ENCODE peak calls at places on chromosomes 6 and 20, in seven cellular contexts. One of them, this sample, is unnamed.

GRCh38 chr6:40484066-40484465 is 103.1 kb downstream of the LRFN2 start:
- DNase-seq in fibroblast of the aortic adventitia: no peak
- DNase-seq in HCT116: no peak
- DNase-seq in GM13976: no peak
- DNase-seq in thyroid gland: no peak
- DNase-seq in CD4-positive, alpha-beta T cell: no peak
- DNase-seq in endothelial cell: no peak
- DNase-seq in this sample: no peak

GRCh38 chr20:10349118-10349517 is 84.9 kb downstream of the MKKS start:
- DNase-seq in fibroblast of the aortic adventitia: no peak
- DNase-seq in HCT116: no peak
- DNase-seq in GM13976: no peak
- DNase-seq in thyroid gland: no peak
- DNase-seq in CD4-positive, alpha-beta T cell: no peak
- DNase-seq in endothelial cell: no peak
- DNase-seq in this sample: no peak

GRCh38 chr6:168189679-168190405 is 110.8 kb upstream of the FRMD1 start:
- DNase-seq in fibroblast of the aortic adventitia: no peak
- DNase-seq in HCT116: no peak
- DNase-seq in GM13976: no peak
- DNase-seq in thyroid gland: no peak
- DNase-seq in CD4-positive, alpha-beta T cell: peak
- DNase-seq in endothelial cell: no peak
- DNase-seq in this sample: no peak

GRCh38 chr6:30450908-30451818 is 38.1 kb upstream of the HLA-E start:
- DNase-seq in fibroblast of the aortic adventitia: peak
- DNase-seq in HCT116: no peak
- DNase-seq in GM13976: peak
- DNase-seq in thyroid gland: peak
- DNase-seq in CD4-positive, alpha-beta T cell: peak
- DNase-seq in endothelial cell: peak
- DNase-seq in this sample: no peak

GRCh38 chr20:20060234-20060998 is 8.1 kb downstream of the CFAP61 start:
- DNase-seq in fibroblast of the aortic adventitia: no peak
- DNase-seq in HCT116: no peak
- DNase-seq in GM13976: no peak
- DNase-seq in thyroid gland: no peak
- DNase-seq in CD4-positive, alpha-beta T cell: no peak
- DNase-seq in endothelial cell: no peak
- DNase-seq in this sample: no peak

GRCh38 chr6:43146709-43147108 is 24.4 kb upstream of the SRF start:
- DNase-seq in fibroblast of the aortic adventitia: no peak
- DNase-seq in HCT116: no peak
- DNase-seq in GM13976: no peak
- DNase-seq in thyroid gland: no peak
- DNase-seq in CD4-positive, alpha-beta T cell: no peak
- DNase-seq in endothelial cell: no peak
- DNase-seq in this sample: no peak

GRCh38 chr20:4119854-4120209 is 104.5 kb upstream of the RNF24 start:
- DNase-seq in fibroblast of the aortic adventitia: peak
- DNase-seq in HCT116: no peak
- DNase-seq in GM13976: no peak
- DNase-seq in thyroid gland: no peak
- DNase-seq in CD4-positive, alpha-beta T cell: no peak
- DNase-seq in endothelial cell: no peak
- DNase-seq in this sample: no peak

GRCh38 chr20:11274137-11274536 is 600.3 kb upstream of the JAG1 start:
- DNase-seq in fibroblast of the aortic adventitia: peak
- DNase-seq in HCT116: peak
- DNase-seq in GM13976: peak
- DNase-seq in thyroid gland: peak
- DNase-seq in CD4-positive, alpha-beta T cell: no peak
- DNase-seq in endothelial cell: peak
- DNase-seq in this sample: no peak

GRCh38 chr6:136510299-136510698 is 39.9 kb downstream of the MAP7 start:
- DNase-seq in fibroblast of the aortic adventitia: no peak
- DNase-seq in HCT116: no peak
- DNase-seq in GM13976: no peak
- DNase-seq in thyroid gland: no peak
- DNase-seq in CD4-positive, alpha-beta T cell: no peak
- DNase-seq in endothelial cell: no peak
- DNase-seq in this sample: no peak

GRCh38 chr6:69487688-69488087 is 309.1 kb downstream of the LMBRD1 start:
- DNase-seq in fibroblast of the aortic adventitia: no peak
- DNase-seq in HCT116: no peak
- DNase-seq in GM13976: no peak
- DNase-seq in thyroid gland: no peak
- DNase-seq in CD4-positive, alpha-beta T cell: no peak
- DNase-seq in endothelial cell: no peak
- DNase-seq in this sample: no peak

DNA sequence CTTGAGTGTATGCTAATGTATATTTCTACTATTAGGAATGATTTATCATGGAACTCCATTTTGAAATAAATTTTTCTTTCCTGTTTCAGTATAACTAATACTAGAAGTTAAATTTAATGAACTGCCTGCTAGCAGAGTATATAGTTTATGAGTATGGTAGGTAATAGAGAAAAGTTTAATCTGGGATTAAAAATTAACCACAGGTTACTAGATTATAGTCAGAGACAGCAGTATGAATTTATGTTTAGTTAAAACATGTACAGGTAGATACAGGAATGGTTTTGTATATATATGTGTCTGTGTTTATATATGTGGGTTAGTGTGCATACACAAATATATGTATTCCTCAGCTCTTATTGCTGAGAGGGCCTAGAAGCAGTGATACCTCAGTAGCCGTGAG is 32.3 kb downstream of the CD2AP start:
- DNase-seq in fibroblast of the aortic adventitia: no peak
- DNase-seq in HCT116: no peak
- DNase-seq in GM13976: no peak
- DNase-seq in thyroid gland: no peak
- DNase-seq in CD4-positive, alpha-beta T cell: no peak
- DNase-seq in endothelial cell: no peak
- DNase-seq in this sample: no peak
- TF ChIP-seq CTCF in fibroblast of the aortic adventitia: no peak
- TF ChIP-seq CTCF in HCT116: no peak
- TF ChIP-seq CTCF in GM13976: no peak
- TF ChIP-seq CTCF in thyroid gland: no peak
- TF ChIP-seq CTCF in CD4-positive, alpha-beta T cell: no peak
- TF ChIP-seq CTCF in endothelial cell: no peak
- TF ChIP-seq CTCF in this sample: no peak

DNA sequence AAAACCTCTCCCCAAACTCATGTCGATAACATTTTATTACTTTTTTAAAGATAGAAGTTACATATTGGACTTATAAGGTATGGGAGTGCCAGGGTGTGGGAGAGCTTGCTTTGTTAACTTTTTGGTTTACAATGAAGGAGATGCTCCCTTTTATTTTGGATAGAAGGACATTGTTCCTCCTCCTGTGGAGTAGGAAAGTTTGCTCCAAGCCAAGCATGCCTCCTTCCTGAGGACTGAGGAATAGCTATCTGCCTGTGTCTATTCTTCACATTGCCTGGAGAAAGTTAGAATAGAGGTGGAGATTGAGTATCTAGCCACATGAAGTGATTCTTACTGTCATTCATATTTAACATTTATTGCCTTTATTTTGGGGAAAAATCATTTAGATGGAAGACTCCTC is 71.9 kb downstream of the EYA4 start:
- DNase-seq in fibroblast of the aortic adventitia: no peak
- DNase-seq in HCT116: no peak
- DNase-seq in GM13976: no peak
- DNase-seq in thyroid gland: no peak
- DNase-seq in CD4-positive, alpha-beta T cell: no peak
- DNase-seq in endothelial cell: no peak
- DNase-seq in this sample: no peak
- TF ChIP-seq CTCF in fibroblast of the aortic adventitia: no peak
- TF ChIP-seq CTCF in HCT116: no peak
- TF ChIP-seq CTCF in GM13976: no peak
- TF ChIP-seq CTCF in thyroid gland: no peak
- TF ChIP-seq CTCF in CD4-positive, alpha-beta T cell: no peak
- TF ChIP-seq CTCF in endothelial cell: no peak
- TF ChIP-seq CTCF in this sample: no peak

DNA sequence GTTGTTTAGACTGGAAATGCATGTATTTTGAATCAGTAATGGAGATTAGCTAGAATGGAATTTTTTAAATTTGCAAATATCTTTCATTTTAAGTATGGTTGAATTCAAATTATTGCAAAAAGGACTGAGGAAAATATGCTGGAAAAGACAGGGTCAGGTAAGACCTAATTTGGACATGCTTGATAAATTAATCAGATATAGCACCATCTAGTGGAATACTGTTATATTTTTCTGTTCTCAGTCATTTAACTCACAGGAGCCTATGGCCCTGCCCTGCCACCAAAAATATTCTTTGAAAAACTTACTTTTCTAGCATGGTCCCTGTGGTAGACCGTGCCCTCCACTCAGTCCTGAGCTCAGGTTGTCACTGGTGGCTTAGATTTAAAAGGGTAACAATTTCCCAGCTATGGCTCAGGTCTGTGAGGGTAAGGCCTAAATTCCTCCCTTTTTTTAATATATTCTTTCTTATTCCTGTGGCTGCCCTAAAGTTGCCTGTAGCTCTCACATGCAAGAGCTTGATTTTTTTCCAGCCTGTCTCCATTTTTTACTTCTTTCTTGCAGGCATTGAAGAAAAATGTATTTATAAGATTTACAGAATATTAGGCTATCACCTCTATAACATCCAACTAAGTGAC is 25.3 kb upstream of the KIAA1586 start:
- DNase-seq in fibroblast of the aortic adventitia: peak
- DNase-seq in HCT116: peak
- DNase-seq in GM13976: peak
- DNase-seq in thyroid gland: no peak
- DNase-seq in CD4-positive, alpha-beta T cell: no peak
- DNase-seq in endothelial cell: no peak
- DNase-seq in this sample: no peak
- TF ChIP-seq CTCF in fibroblast of the aortic adventitia: peak
- TF ChIP-seq CTCF in HCT116: peak
- TF ChIP-seq CTCF in GM13976: peak
- TF ChIP-seq CTCF in thyroid gland: no peak
- TF ChIP-seq CTCF in CD4-positive, alpha-beta T cell: peak
- TF ChIP-seq CTCF in endothelial cell: peak
- TF ChIP-seq CTCF in this sample: peak

DNA sequence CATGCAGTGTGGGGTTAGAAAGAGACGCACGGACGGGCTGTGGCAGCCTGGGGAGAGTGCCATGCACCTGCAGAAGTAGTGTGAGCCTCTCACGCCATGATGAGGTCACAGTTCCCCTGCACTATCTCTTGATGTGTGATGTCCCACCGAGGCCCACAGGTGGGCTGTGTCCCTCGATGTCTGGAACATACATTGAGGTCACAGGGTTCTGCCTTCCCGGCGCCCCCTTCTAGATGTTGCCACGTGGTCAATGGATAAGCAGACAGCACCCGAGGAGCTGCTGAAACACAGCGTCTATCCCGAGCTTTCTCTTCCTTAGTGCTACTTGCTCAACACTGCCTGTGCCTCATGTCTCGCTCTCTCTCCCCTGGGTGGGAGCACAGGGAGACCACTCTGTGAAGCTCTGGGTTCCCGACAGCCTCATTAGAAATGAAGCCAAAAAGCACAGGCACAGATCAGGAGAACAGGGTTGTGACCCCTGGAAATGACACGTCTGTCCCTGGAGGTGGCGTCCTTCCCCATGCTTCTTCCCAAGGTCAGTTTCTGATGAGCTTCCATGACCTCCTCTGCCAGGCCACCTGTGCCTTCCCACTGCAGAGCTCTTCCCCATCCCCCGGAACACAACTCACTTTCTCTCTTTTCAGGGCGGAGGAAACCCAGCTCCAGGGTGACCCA is 85.6 kb upstream of the RPS6KA2 start:
- DNase-seq in fibroblast of the aortic adventitia: no peak
- DNase-seq in HCT116: no peak
- DNase-seq in GM13976: no peak
- DNase-seq in thyroid gland: no peak
- DNase-seq in CD4-positive, alpha-beta T cell: no peak
- DNase-seq in endothelial cell: no peak
- DNase-seq in this sample: no peak
- TF ChIP-seq CTCF in fibroblast of the aortic adventitia: no peak
- TF ChIP-seq CTCF in HCT116: no peak
- TF ChIP-seq CTCF in GM13976: no peak
- TF ChIP-seq CTCF in thyroid gland: no peak
- TF ChIP-seq CTCF in CD4-positive, alpha-beta T cell: no peak
- TF ChIP-seq CTCF in endothelial cell: no peak
- TF ChIP-seq CTCF in this sample: no peak

GRCh38 chr6:165893431-165893830 is 230.4 kb upstream of the PDE10A start:
- DNase-seq in fibroblast of the aortic adventitia: no peak
- DNase-seq in HCT116: no peak
- DNase-seq in GM13976: no peak
- DNase-seq in thyroid gland: no peak
- DNase-seq in CD4-positive, alpha-beta T cell: no peak
- DNase-seq in endothelial cell: no peak
- DNase-seq in this sample: no peak

GRCh38 chr6:165890404-165890735 is 227.3 kb upstream of the PDE10A start:
- DNase-seq in fibroblast of the aortic adventitia: no peak
- DNase-seq in HCT116: no peak
- DNase-seq in GM13976: no peak
- DNase-seq in thyroid gland: no peak
- DNase-seq in CD4-positive, alpha-beta T cell: no peak
- DNase-seq in endothelial cell: no peak
- DNase-seq in this sample: no peak

GRCh38 chr6:165894228-165894825 is 231.3 kb upstream of the PDE10A start:
- DNase-seq in fibroblast of the aortic adventitia: no peak
- DNase-seq in HCT116: no peak
- DNase-seq in GM13976: no peak
- DNase-seq in thyroid gland: no peak
- DNase-seq in CD4-positive, alpha-beta T cell: no peak
- DNase-seq in endothelial cell: no peak
- DNase-seq in this sample: no peak

GRCh38 chr6:165889636-165890403 is 226.8 kb upstream of the PDE10A start:
- DNase-seq in fibroblast of the aortic adventitia: peak
- DNase-seq in HCT116: peak
- DNase-seq in GM13976: no peak
- DNase-seq in thyroid gland: peak
- DNase-seq in CD4-positive, alpha-beta T cell: no peak
- DNase-seq in endothelial cell: peak
- DNase-seq in this sample: peak

GRCh38 chr6:165891320-165891719 is 228.3 kb upstream of the PDE10A start:
- DNase-seq in fibroblast of the aortic adventitia: no peak
- DNase-seq in HCT116: no peak
- DNase-seq in GM13976: no peak
- DNase-seq in thyroid gland: no peak
- DNase-seq in CD4-positive, alpha-beta T cell: no peak
- DNase-seq in endothelial cell: no peak
- DNase-seq in this sample: no peak
- TF ChIP-seq CTCF in fibroblast of the aortic adventitia: no peak
- TF ChIP-seq CTCF in HCT116: no peak
- TF ChIP-seq CTCF in GM13976: no peak
- TF ChIP-seq CTCF in thyroid gland: no peak
- TF ChIP-seq CTCF in CD4-positive, alpha-beta T cell: no peak
- TF ChIP-seq CTCF in endothelial cell: no peak
- TF ChIP-seq CTCF in this sample: no peak

GRCh38 chr6:145895802-145896201 is 68.4 kb downstream of the SHPRH start:
- DNase-seq in fibroblast of the aortic adventitia: peak
- DNase-seq in HCT116: no peak
- DNase-seq in GM13976: no peak
- DNase-seq in thyroid gland: no peak
- DNase-seq in CD4-positive, alpha-beta T cell: no peak
- DNase-seq in endothelial cell: no peak
- DNase-seq in this sample: no peak
- TF ChIP-seq CTCF in fibroblast of the aortic adventitia: peak
- TF ChIP-seq CTCF in HCT116: no peak
- TF ChIP-seq CTCF in GM13976: no peak
- TF ChIP-seq CTCF in thyroid gland: no peak
- TF ChIP-seq CTCF in CD4-positive, alpha-beta T cell: peak
- TF ChIP-seq CTCF in endothelial cell: peak
- TF ChIP-seq CTCF in this sample: peak

GRCh38 chr6:35725721-35726438 is 11.0 kb upstream of the ARMC12 start:
- DNase-seq in fibroblast of the aortic adventitia: no peak
- DNase-seq in HCT116: no peak
- DNase-seq in GM13976: no peak
- DNase-seq in thyroid gland: peak
- DNase-seq in CD4-positive, alpha-beta T cell: no peak
- DNase-seq in endothelial cell: no peak
- DNase-seq in this sample: no peak
- TF ChIP-seq CTCF in fibroblast of the aortic adventitia: no peak
- TF ChIP-seq CTCF in HCT116: no peak
- TF ChIP-seq CTCF in GM13976: no peak
- TF ChIP-seq CTCF in thyroid gland: no peak
- TF ChIP-seq CTCF in CD4-positive, alpha-beta T cell: no peak
- TF ChIP-seq CTCF in endothelial cell: no peak
- TF ChIP-seq CTCF in this sample: no peak

This sample was measured in mesothelial cell of epicardium.